ENCODE peak calls at places on chromosomes 13 and 19, in eight cellular contexts. G is uterus, I is heart left ventricle, A is PC-3, F is stomach, U is heart right ventricle, X is esophagus squamous epithelium, V is Karpas-422. H is an unnamed sample. For H3K9me3 and H3K36me3, the result is how much of the 10 kb centered on the place peaks cover.

GRCh38 chr13:29924482-29924884 is 74.1 kb upstream of the UBL3 start:
- DNase-seq in U (no peak), V (no peak), I (no peak), G (no peak), F (no peak), X (no peak), A (peak), H (peak)

GRCh38 chr13:82749551-82749950 is 1132.7 kb downstream of the SLITRK1 start:
- DNase-seq in G (no peak), V (no peak), A (peak), U (no peak), F (no peak), I (no peak), X (no peak), H (peak)

GRCh38 chr19:3403489-3404323 is 37.3 kb downstream of the NFIC start:
- DNase-seq in I (peak), A (no peak), G (peak), X (no peak), U (peak), V (no peak), F (peak), H (peak)

GRCh38 chr13:30140973-30141372 is 166.4 kb downstream of the KATNAL1 start:
- DNase-seq in F (no peak), G (no peak), I (no peak), U (no peak), X (no peak), A (no peak), V (no peak), H (no peak)

GRCh38 chr13:32427852-32428580 is at the start of gene N4BP2L1:
- DNase-seq in I (peak), V (peak), U (peak), F (peak), G (peak), A (peak), X (peak), H (peak)

GRCh38 chr13:78826936-78827335 is 168.0 kb upstream of the OBI1 start:
- DNase-seq in I (no peak), X (no peak), G (no peak), U (no peak), F (no peak), A (no peak), V (no peak), H (no peak)

GRCh38 chr19:41298327-41298964 is 11.5 kb upstream of the CCDC97 start:
- DNase-seq in X (no peak), V (no peak), G (no peak), U (peak), F (peak), I (peak), A (no peak), H (no peak)

GRCh38 chr19:53865918-53866696 is 1.6 kb upstream of the MYADM start:
- DNase-seq in A (peak), U (peak), X (no peak), G (peak), V (no peak), F (peak), I (peak), H (peak)

GRCh38 chr19:55599468-55600335 is at the start of the genes FIZ1 and ZNF524:
- DNase-seq in X (peak), U (peak), I (peak), V (peak), G (peak), A (peak), F (peak), H (peak)

GRCh38 chr19:41928221-41928683 is at the start of gene ERFL:
- DNase-seq in G (no peak), U (no peak), V (peak), I (no peak), A (no peak), X (no peak), F (no peak), H (no peak)

GRCh38 chr19:45922281-45922680 is 7.7 kb upstream of the NANOS2 start:
- DNase-seq in F (no peak), A (peak), U (no peak), I (no peak), V (peak), G (no peak), X (no peak), H (no peak)

GRCh38 chr19:15296353-15296752 is 36.0 kb downstream of the BRD4 start:
- DNase-seq in A (no peak), G (no peak), V (no peak), I (peak), U (peak), F (no peak), X (no peak), H (no peak)

GRCh38 chr19:46624958-46625661 is at the start of gene PTGIR:
- DNase-seq in I (peak), A (no peak), F (no peak), U (peak), V (no peak), X (no peak), G (peak), H (no peak)

GRCh38 chr19:7918615-7919421 is 1.3 kb upstream of the SNAPC2 start:
- DNase-seq in G (no peak), U (no peak), F (no peak), A (no peak), V (no peak), I (no peak), X (no peak), H (no peak)

GRCh38 chr13:43730642-43731041 is 56.1 kb downstream of the ENOX1 start:
- DNase-seq in F (no peak), G (no peak), I (peak), V (no peak), X (no peak), U (peak), A (no peak), H (no peak)

GRCh38 chr19:43908659-43909058 is 26.4 kb downstream of the ZNF45 start:
- DNase-seq in V (no peak), G (no peak), A (no peak), F (no peak), U (no peak), I (no peak), X (no peak), H (no peak)
- H3K9me3 ChIP-seq in V (under half), G (under half), A (under half), F (half or more), U (under half), I (under half), X (half or more), H (under half)

GRCh38 chr19:11446652-11447301 is 11.3 kb downstream of the PRKCSH start:
- DNase-seq in U (peak), A (peak), F (peak), I (peak), X (no peak), G (no peak), V (peak), H (no peak)

GRCh38 chr19:11448923-11449554 is 13.6 kb downstream of the PRKCSH start:
- DNase-seq in U (no peak), X (no peak), A (no peak), V (peak), F (no peak), I (no peak), G (no peak), H (no peak)

GRCh38 chr19:11448410-11448809 is 13.0 kb downstream of the PRKCSH start:
- DNase-seq in A (no peak), U (no peak), X (no peak), G (no peak), I (no peak), F (no peak), V (no peak), H (no peak)

GRCh38 chr19:11446271-11446651 is 10.8 kb downstream of the PRKCSH start:
- DNase-seq in X (no peak), F (no peak), A (no peak), V (no peak), U (no peak), G (no peak), I (no peak), H (no peak)

GRCh38 chr19:11447347-11448262 is 12.2 kb downstream of the PRKCSH start:
- DNase-seq in V (no peak), I (no peak), F (no peak), X (no peak), G (no peak), U (no peak), A (no peak), H (no peak)
- H3K36me3 ChIP-seq in V (under half), I (half or more), F (half or more), X (under half), G (under half), U (under half), A (under half), H (half or more)

GRCh38 chr13:35475960-35476943 is at the start of gene MAB21L1:
- DNase-seq in I (peak), U (no peak), A (no peak), F (peak), X (no peak), G (no peak), V (peak), H (peak)
- H3K4me3 ChIP-seq in I (peak), U (peak), A (no peak), F (peak), X (peak), G (no peak), V (peak), H (peak)

GRCh38 chr19:52007436-52007804 is 591 bp downstream of the ZNF615 start:
- DNase-seq in U (no peak), G (no peak), V (no peak), I (no peak), A (no peak), F (no peak), X (no peak), H (no peak)
- H3K9me3 ChIP-seq in U (under half), G (under half), V (under half), I (under half), A (under half), F (under half), X (under half), H (under half)

DNA sequence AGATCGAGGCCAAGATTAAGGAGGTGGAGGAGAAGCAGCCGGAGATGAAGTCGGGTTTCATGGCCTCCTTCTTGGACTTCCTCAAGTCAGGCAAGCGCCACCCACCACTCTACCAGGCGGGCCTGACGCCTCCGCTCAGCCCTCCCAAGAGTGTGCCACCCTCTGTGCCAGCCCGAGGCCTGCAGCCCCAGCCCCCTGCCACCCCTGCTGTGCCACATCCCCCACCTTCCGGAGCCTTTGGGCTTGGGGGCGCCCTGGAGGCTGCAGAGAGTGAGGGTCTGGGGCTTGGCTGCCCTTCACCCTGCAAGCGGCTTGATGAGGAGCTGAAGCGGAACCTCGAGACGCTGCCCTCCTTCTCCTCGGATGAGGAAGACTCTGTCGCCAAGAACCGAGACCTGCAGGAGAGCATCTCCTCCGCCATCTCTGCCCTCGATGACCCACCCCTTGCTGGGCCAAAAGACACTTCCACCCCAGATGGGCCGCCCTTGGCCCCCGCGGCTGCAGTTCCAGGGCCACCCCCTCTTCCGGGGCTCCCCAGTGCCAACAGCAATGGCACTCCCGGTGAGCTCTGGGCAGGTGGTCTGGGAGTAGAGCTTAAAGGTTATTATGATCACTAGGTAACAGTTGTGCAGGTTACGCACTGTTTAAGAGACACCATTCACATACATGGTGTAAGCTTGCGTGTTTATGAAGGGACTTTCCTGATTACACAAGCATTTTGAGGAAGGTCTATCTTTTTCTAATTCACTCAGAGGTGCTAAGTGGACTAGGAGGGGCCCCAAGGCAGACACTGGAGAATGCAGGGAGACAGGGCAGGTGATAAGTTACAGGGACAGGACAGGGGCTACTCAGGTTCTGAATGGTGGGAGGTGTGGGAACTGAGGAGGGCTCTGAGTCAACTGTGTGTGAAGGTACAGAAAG is 8.7 kb downstream of the PRR12 start:
- DNase-seq in X (no peak), G (no peak), U (no peak), I (no peak), A (no peak), F (no peak), V (no peak), H (no peak)
- H3K36me3 ChIP-seq in X (half or more), G (under half), U (under half), I (half or more), A (half or more), F (half or more), V (under half), H (half or more)

GRCh38 chr19:38374332-38375097 is at the start of gene PSMD8:
- DNase-seq in X (peak), U (peak), V (peak), F (peak), A (peak), G (peak), I (peak), H (peak)

GRCh38 chr19:38377052-38377451 is 2.7 kb downstream of the PSMD8 start:
- DNase-seq in A (no peak), G (no peak), U (no peak), X (no peak), V (no peak), F (no peak), I (no peak), H (no peak)

GRCh38 chr19:38375098-38375493 is 725 bp downstream of the PSMD8 start:
- DNase-seq in F (no peak), I (no peak), G (no peak), U (no peak), V (no peak), X (no peak), A (no peak), H (no peak)

GRCh38 chr19:38376576-38376975 is 2.2 kb downstream of the PSMD8 start:
- DNase-seq in A (no peak), I (no peak), V (no peak), F (no peak), X (no peak), U (no peak), G (no peak), H (no peak)

DNA sequence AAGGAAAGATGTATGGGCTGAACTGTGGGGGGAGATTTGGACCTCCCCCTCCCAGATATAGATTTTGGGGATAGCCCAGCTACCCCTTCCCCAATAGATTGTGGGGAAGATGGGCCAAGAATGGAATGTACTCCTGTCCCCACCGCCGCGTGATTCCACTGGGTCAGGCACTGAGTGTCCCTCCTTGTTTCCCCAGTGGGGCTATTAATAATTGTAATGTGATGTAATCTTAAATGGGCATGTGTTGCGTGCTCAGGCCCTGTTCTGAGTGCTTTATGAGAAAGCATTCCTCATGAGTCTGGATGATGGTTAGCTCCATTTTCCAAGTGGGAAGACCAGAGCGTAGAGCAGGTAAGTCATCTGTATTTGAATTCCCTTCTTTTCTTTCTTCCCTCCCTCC is 1.4 kb downstream of the PSMD8 start:
- DNase-seq in V (no peak), F (no peak), X (no peak), U (peak), A (no peak), I (peak), G (no peak), H (peak)
- H3K4me3 ChIP-seq in V (peak), F (peak), X (peak), U (peak), A (peak), I (peak), G (peak), H (peak)

GRCh38 chr19:22882797-22883196 is 50.7 kb downstream of the ZNF723 start:
- DNase-seq in U (peak), A (peak), G (no peak), F (no peak), I (no peak), V (peak), X (no peak), H (no peak)
- H3K9me3 ChIP-seq in U (under half), A (half or more), G (under half), F (under half), I (under half), V (under half), X (under half), H (under half)

GRCh38 chr19:38712161-38712748 is 32.0 kb downstream of the CAPN12 start:
- DNase-seq in U (no peak), V (no peak), A (no peak), G (no peak), F (no peak), X (no peak), I (no peak), H (no peak)

GRCh38 chr19:38709671-38710415 is 34.4 kb downstream of the CAPN12 start:
- DNase-seq in U (no peak), I (no peak), G (no peak), V (no peak), X (no peak), F (no peak), A (no peak), H (no peak)

GRCh38 chr19:38710416-38710702 is 33.9 kb downstream of the CAPN12 start:
- DNase-seq in V (no peak), F (no peak), G (no peak), X (no peak), I (no peak), A (no peak), U (no peak), H (no peak)

GRCh38 chr19:38711726-38712153 is 32.5 kb downstream of the CAPN12 start:
- DNase-seq in F (no peak), U (no peak), X (no peak), A (no peak), I (peak), G (no peak), V (no peak), H (peak)

GRCh38 chr19:38710928-38711725 is 33.1 kb downstream of the CAPN12 start:
- DNase-seq in V (no peak), X (no peak), I (peak), A (no peak), F (no peak), G (no peak), U (no peak), H (no peak)
- H3K36me3 ChIP-seq in V (under half), X (half or more), I (half or more), A (half or more), F (half or more), G (under half), U (under half), H (half or more)

DNA sequence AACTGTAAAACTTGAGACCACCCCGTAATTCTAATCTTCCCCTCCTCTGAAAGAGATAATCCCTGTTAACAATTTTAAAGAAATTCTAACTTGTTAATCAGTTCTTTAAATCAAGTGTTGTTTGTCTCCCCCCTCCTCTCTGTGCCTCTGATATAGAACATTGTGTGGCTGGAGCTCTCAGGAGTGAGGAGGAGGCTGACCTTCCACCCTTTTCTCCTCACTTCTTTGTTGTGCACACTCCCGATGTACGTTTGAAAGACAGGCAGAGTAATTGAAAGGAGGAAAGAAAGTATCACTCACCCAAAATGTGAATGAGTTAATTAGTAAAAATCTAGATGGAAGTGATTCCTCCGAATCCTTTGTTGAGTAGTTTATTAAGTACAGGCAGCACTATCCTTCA is 43.8 kb downstream of the TNFRSF19 start:
- DNase-seq in A (no peak), V (no peak), F (no peak), U (no peak), I (no peak), G (no peak), X (no peak), H (no peak)
- H3K4me3 ChIP-seq in A (no peak), V (no peak), F (no peak), U (no peak), I (no peak), G (no peak), X (no peak), H (no peak)